ENCODE peak calls at places on chromosome 12, in eight cellular contexts. I, K, S, T, O, R, Q and H are unnamed samples.

GRCh38 chr12:51819851-51820720 is 28.4 kb downstream of the FIGNL2 start:
- DNase-seq in I (peak), S (peak), T (no peak), K (no peak), R (no peak), Q (no peak), O (peak), H (no peak)

GRCh38 chr12:121538699-121539061 is 42.1 kb downstream of the KDM2B start:
- DNase-seq in I (peak), O (peak), R (peak), K (no peak), T (no peak), S (no peak), Q (no peak), H (no peak)

GRCh38 chr12:3683670-3684069 is 69.2 kb downstream of the CRACR2A start:
- DNase-seq in K (no peak), O (no peak), I (no peak), S (no peak), R (no peak), Q (no peak), T (no peak), H (no peak)

GRCh38 chr12:104411826-104412626 is 44.7 kb upstream of the CHST11 start:
- DNase-seq in Q (no peak), R (no peak), O (no peak), S (no peak), T (no peak), K (no peak), I (no peak), H (no peak)

GRCh38 chr12:127165567-127166392 is 1101.2 kb upstream of the TMEM132C start:
- DNase-seq in S (peak), K (peak), R (peak), T (peak), I (peak), Q (peak), O (peak), H (peak)

GRCh38 chr12:53326460-53327185 is 5.2 kb upstream of the AAAS start:
- DNase-seq in S (no peak), O (no peak), K (no peak), T (no peak), R (no peak), Q (no peak), I (no peak), H (no peak)

GRCh38 chr12:59650594-59651229 is 54.9 kb downstream of the SLC16A7 start:
- DNase-seq in S (no peak), R (no peak), O (no peak), Q (no peak), K (no peak), T (peak), I (no peak), H (no peak)

GRCh38 chr12:8057839-8058238 is 8.3 kb downstream of the C3AR1 start:
- DNase-seq in T (no peak), K (no peak), Q (peak), S (no peak), I (no peak), R (no peak), O (no peak), H (no peak)

GRCh38 chr12:104641862-104642261 is 185.1 kb downstream of the CHST11 start:
- DNase-seq in S (no peak), K (no peak), T (no peak), Q (peak), R (no peak), I (no peak), O (no peak), H (no peak)

GRCh38 chr12:95205685-95206084 is 11.6 kb downstream of the FGD6 start:
- DNase-seq in I (no peak), R (no peak), K (no peak), T (peak), S (no peak), O (peak), Q (no peak), H (no peak)

GRCh38 chr12:53241623-53242412 is 9.8 kb upstream of the RARG start:
- DNase-seq in K (no peak), O (no peak), Q (no peak), I (no peak), T (no peak), R (no peak), S (no peak), H (no peak)

GRCh38 chr12:57521475-57522018 is 1.1 kb upstream of the MBD6 start:
- DNase-seq in K (peak), O (no peak), I (no peak), S (peak), Q (peak), T (peak), R (peak), H (no peak)

GRCh38 chr12:10196210-10196609 is 16.5 kb upstream of the GABARAPL1 start:
- DNase-seq in R (no peak), T (no peak), S (no peak), I (peak), Q (peak), K (peak), O (no peak), H (no peak)

GRCh38 chr12:120960657-120961056 is 17.7 kb upstream of the HNF1A start:
- DNase-seq in I (no peak), Q (no peak), T (no peak), O (no peak), S (no peak), K (no peak), R (no peak), H (no peak)

GRCh38 chr12:94609917-94610443 is 40.4 kb downstream of the TMCC3 start:
- DNase-seq in O (no peak), T (no peak), K (no peak), Q (no peak), S (no peak), R (peak), I (no peak), H (no peak)

GRCh38 chr12:95678684-95679083 is 111.9 kb downstream of the NTN4 start:
- DNase-seq in T (no peak), I (no peak), S (no peak), K (no peak), Q (no peak), O (no peak), R (no peak), H (no peak)

GRCh38 chr12:130044991-130045621 is 117.2 kb upstream of the FZD10 start:
- DNase-seq in R (peak), I (no peak), S (no peak), T (peak), K (no peak), O (no peak), Q (no peak), H (no peak)

GRCh38 chr12:99745106-99745505 is 97.6 kb downstream of the GARIN6 start:
- DNase-seq in T (no peak), Q (no peak), R (no peak), S (no peak), O (no peak), I (no peak), K (no peak), H (no peak)

GRCh38 chr12:91577586-91578539 is 395.2 kb upstream of the DCN start:
- DNase-seq in T (peak), K (no peak), I (peak), Q (no peak), S (no peak), O (peak), R (no peak), H (no peak)

GRCh38 chr12:89179983-89180382 is 172.3 kb downstream of the DUSP6 start:
- DNase-seq in S (no peak), I (no peak), Q (peak), K (no peak), O (peak), R (peak), T (peak), H (no peak)

GRCh38 chr12:32270818-32271710 is 128.3 kb upstream of the FGD4 start:
- DNase-seq in T (peak), K (no peak), Q (no peak), R (no peak), S (no peak), I (no peak), O (no peak), H (no peak)

GRCh38 chr12:78473136-78473535 is 391.4 kb upstream of the SYT1 start:
- DNase-seq in K (no peak), S (no peak), O (no peak), Q (no peak), R (no peak), T (no peak), I (no peak), H (no peak)

GRCh38 chr12:79155703-79156102 is 291.1 kb downstream of the SYT1 start:
- DNase-seq in K (no peak), I (no peak), R (no peak), T (no peak), Q (no peak), O (no peak), S (no peak), H (no peak)